ENCODE peak calls at places on chromosome 5, in four cellular contexts. S is adrenal gland; D is CD4-positive, CD25-positive, alpha-beta regulatory T cell; H is heart right ventricle. T is an unnamed sample.

GRCh38 chr5:83069406-83069805 is 7.8 kb downstream of the TMEM167A start:
- DNase-seq in S (no peak), D (no peak), H (no peak), T (no peak)

GRCh38 chr5:120139039-120139438 is 325.1 kb upstream of the PRR16 start:
- DNase-seq in S (peak), D (no peak), H (no peak), T (no peak)

GRCh38 chr5:9468070-9468388 is 77.8 kb downstream of the SEMA5A start:
- DNase-seq in S (no peak), D (no peak), H (no peak), T (no peak)

GRCh38 chr5:62722360-62722759 is 143.7 kb downstream of the LRRC70 start:
- DNase-seq in S (no peak), D (no peak), H (no peak), T (no peak)

GRCh38 chr5:121273818-121274433 is 577.8 kb upstream of the FTMT start:
- DNase-seq in S (no peak), D (no peak), H (no peak), T (no peak)

GRCh38 chr5:132224721-132225120 is 2.9 kb downstream of the P4HA2 start:
- DNase-seq in S (no peak), D (no peak), H (no peak), T (no peak)

GRCh38 chr5:15929616-15930303 is 249.8 kb downstream of the MARCHF11 start:
- DNase-seq in S (no peak), D (no peak), H (no peak), T (no peak)

GRCh38 chr5:168472329-168472728 is 13.9 kb upstream of the RARS1 start:
- DNase-seq in S (no peak), D (no peak), H (no peak), T (no peak)

GRCh38 chr5:129172561-129172960 is 78.0 kb downstream of the ISOC1 start:
- DNase-seq in S (no peak), D (no peak), H (no peak), T (no peak)

GRCh38 chr5:139695183-139695573 is 47.0 kb downstream of the CXXC5 start:
- DNase-seq in S (no peak), D (no peak), H (no peak), T (no peak)

GRCh38 chr5:169591636-169592035 is 8.1 kb downstream of the SPDL1 start:
- DNase-seq in S (no peak), D (no peak), H (no peak), T (no peak)

GRCh38 chr5:67268233-67269011 is 71.8 kb upstream of the CD180 start:
- DNase-seq in S (peak), D (no peak), H (peak), T (no peak)

GRCh38 chr5:168047043-168047668 is 244.3 kb upstream of the WWC1 start:
- DNase-seq in S (peak), D (no peak), H (no peak), T (peak)

GRCh38 chr5:39469173-39469572 is 44.4 kb upstream of the DAB2 start:
- DNase-seq in S (no peak), D (no peak), H (no peak), T (no peak)

GRCh38 chr5:120055858-120056257 is 408.2 kb upstream of the PRR16 start:
- DNase-seq in S (peak), D (no peak), H (no peak), T (no peak)

GRCh38 chr5:77843570-77844407 is 67.7 kb upstream of the TBCA start:
- DNase-seq in S (no peak), D (no peak), H (no peak), T (no peak)
- H3K4me3 ChIP-seq in S (peak), D (no peak), H (peak), T (no peak)

DNA sequence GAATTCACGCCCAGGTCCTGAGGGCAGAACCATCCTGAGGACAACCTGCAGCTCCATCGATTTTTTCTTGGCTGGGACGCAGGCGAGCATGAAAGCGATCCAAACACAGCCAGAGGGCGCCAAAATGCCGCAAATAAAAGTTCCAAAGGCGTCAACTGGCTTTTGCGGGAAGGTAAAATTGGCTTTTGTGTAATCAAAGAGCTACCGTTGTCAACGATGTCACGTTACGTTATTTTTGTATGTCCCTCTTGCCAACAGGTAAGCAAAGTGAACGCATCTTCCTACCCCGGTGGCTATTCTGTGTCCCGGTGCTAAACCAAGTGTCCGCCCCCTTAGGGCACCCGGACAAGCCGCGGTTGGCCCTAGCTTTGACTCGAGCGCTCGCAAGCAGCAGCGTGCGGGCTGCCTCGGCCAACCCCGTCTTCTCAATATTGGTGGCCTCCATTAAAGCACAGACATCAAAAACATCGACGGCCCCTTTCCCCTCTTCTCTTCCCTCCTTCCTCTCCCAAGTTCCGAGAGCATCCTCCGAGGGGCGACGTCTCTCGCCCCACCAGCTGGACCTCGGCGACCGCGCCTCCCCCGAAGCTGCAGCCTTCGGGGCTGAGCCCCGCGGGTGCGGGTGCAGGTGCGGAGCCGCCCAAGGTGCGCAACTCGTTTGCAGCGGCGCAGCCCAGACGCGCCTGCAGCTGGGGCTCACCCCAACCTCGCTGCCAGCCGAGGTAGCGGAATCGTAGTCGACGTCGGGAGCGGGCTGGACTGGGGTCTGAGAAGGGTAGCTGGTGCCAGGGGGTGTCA is 1.1 kb upstream of the BASP1 start:
- DNase-seq in S (peak), D (peak), H (peak), T (no peak)
- H3K4me3 ChIP-seq in S (no peak), D (no peak), H (no peak), T (peak)

GRCh38 chr5:101174981-101175380 is 271.9 kb upstream of the ST8SIA4 start:
- DNase-seq in S (no peak), D (no peak), H (no peak), T (no peak)

DNA sequence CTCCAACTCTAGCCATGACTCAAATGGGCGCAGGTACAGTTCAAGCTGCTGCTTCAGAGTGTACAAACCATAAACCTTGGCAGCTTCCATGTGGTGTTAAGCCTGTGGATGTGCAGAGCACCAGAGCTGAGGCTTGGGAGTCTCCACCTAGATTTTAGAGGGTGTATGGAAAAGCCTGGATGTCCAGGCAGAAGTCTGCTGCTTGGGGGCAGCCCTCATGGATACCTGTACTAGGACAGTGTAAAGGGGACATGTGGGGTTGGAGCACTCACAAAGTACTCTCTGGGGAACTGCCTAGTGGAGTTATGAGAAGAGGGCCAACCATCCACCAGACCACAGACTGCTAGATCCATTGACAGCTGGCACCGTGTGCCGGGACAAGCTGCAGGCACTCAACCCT is 273.5 kb upstream of the ST8SIA4 start:
- DNase-seq in S (no peak), D (no peak), H (no peak), T (no peak)
- H3K4me3 ChIP-seq in S (no peak), D (no peak), H (no peak), T (no peak)

GRCh38 chr5:127940854-127941253 is 142.7 kb upstream of the SLC12A2 start:
- DNase-seq in S (no peak), D (no peak), H (no peak), T (no peak)
- H3K4me3 ChIP-seq in S (no peak), D (no peak), H (no peak), T (no peak)

GRCh38 chr5:173240091-173241050 is 5.4 kb upstream of the NKX2-5 start:
- DNase-seq in S (no peak), D (no peak), H (no peak), T (no peak)

GRCh38 chr5:173239233-173239593 is 4.2 kb upstream of the NKX2-5 start:
- DNase-seq in S (no peak), D (no peak), H (no peak), T (no peak)

GRCh38 chr5:173237821-173238220 is 2.8 kb upstream of the NKX2-5 start:
- DNase-seq in S (no peak), D (no peak), H (no peak), T (no peak)

GRCh38 chr5:173236531-173237501 is 1.8 kb upstream of the NKX2-5 start:
- DNase-seq in S (no peak), D (peak), H (peak), T (no peak)

GRCh38 chr5:173238312-173239232 is 3.6 kb upstream of the NKX2-5 start:
- DNase-seq in S (no peak), D (no peak), H (no peak), T (no peak)
- H3K4me3 ChIP-seq in S (no peak), D (no peak), H (peak), T (no peak)